ENCODE peak calls at places on chromosomes 4 and X, in nine cellular contexts. O is neural progenitor cell, V is psoas muscle, R is brain microvascular endothelial cell, W is lung, D is esophagus squamous epithelium, K is body of pancreas, B is HCT116, G is left lung. C is an unnamed sample.

GRCh38 chrX:107729558-107730297 is 45.9 kb downstream of the TSC22D3 start:
- DNase-seq in B (no peak), W (no peak), D (no peak), K (peak; percentile 41), R (no peak), G (no peak), O (no peak), V (peak; percentile 65), C (no peak)

GRCh38 chr4:81738891-81739290 is 267.2 kb upstream of the RASGEF1B start:
- DNase-seq in B (no peak), V (no peak), K (no peak), R (no peak), G (no peak), D (no peak), O (no peak), W (no peak), C (no peak)

GRCh38 chrX:122945328-122945727 is 238.8 kb upstream of the GRIA3 start:
- DNase-seq in G (no peak), W (no peak), D (no peak), K (no peak), R (no peak), B (no peak), V (no peak), O (no peak), C (no peak)

GRCh38 chr4:155392486-155393184 is 15.9 kb upstream of the MAP9 start:
- DNase-seq in K (no peak), D (no peak), O (no peak), G (no peak), R (peak; percentile 87), B (peak; percentile 61), V (no peak), W (no peak), C (no peak)

GRCh38 chrX:20513185-20513584 is 246.5 kb upstream of the RPS6KA3 start:
- DNase-seq in K (no peak), O (no peak), B (no peak), W (no peak), G (no peak), R (no peak), D (no peak), V (no peak), C (no peak)

GRCh38 chr4:99179626-99180025 is 35.5 kb upstream of the ADH4 start:
- DNase-seq in K (peak; percentile 66), O (no peak), G (no peak), W (no peak), B (no peak), V (no peak), R (no peak), D (no peak), C (no peak)

GRCh38 chr4:8745036-8745827 is 126.4 kb downstream of the HMX1 start:
- DNase-seq in B (no peak), O (peak; percentile 47), G (peak; percentile 25), K (no peak), R (no peak), V (no peak), D (no peak), W (no peak), C (no peak)

GRCh38 chr4:186201535-186202230 is 10.3 kb downstream of the CYP4V2 start:
- DNase-seq in W (no peak), G (no peak), B (peak; percentile 66), R (peak; percentile 36), O (peak; percentile 54), D (no peak), K (peak; percentile 74), V (no peak), C (no peak)

GRCh38 chr4:162350331-162350730 is 186.5 kb upstream of the FSTL5 start:
- DNase-seq in W (no peak), R (no peak), V (no peak), G (no peak), B (no peak), K (no peak), D (no peak), O (no peak), C (no peak)

DNA sequence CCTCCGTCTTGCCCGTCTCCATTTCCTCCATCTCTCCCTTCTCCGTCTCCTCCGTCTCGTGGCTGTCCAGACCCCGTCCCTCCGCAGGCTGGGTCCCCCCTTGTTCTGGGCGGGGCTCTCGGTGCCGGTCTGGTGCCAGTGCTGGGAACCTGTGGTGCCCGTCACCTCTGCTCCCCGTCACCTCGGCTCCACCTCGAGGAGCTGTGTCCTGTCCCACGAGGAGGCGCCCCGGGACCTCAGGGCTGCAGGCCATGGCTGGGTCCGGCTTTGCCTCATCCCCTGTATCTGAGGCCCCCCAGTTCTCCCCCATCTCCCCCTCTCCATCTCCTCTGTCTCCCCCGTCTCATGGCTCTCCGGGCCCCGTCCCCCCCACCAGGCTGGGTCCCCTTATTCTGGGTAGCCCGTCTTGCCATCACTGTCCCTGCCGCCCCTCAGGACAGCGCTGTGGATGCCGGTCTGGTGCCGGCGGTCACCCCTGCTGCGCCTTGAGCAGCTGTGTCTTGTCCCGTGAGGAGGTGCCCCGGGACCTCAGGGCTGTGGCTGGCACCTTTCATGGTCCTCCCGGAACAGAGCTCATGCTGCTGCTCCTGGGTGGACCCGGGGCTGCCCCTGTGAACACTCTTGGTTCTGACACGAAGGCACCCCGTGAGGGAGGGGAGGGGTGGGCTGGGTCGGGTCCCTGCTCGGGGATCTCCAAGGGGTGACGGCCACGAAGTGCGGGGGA is 13.3 kb upstream of the GTPBP6 start:
- DNase-seq in O (no peak), B (no peak), D (no peak), R (no peak), W (no peak), G (peak; percentile 25), V (no peak), K (no peak), C (no peak)
- H3K4me3 ChIP-seq in O (peak overlapping the region; percentile 34), B (no peak overlapping the region), D (no peak overlapping the region), R (peak overlapping the region; percentile 26), W (no peak overlapping the region), G (no peak overlapping the region), V (no peak overlapping the region), K (no peak overlapping the region), C (peak overlapping the region; percentile 41)

DNA sequence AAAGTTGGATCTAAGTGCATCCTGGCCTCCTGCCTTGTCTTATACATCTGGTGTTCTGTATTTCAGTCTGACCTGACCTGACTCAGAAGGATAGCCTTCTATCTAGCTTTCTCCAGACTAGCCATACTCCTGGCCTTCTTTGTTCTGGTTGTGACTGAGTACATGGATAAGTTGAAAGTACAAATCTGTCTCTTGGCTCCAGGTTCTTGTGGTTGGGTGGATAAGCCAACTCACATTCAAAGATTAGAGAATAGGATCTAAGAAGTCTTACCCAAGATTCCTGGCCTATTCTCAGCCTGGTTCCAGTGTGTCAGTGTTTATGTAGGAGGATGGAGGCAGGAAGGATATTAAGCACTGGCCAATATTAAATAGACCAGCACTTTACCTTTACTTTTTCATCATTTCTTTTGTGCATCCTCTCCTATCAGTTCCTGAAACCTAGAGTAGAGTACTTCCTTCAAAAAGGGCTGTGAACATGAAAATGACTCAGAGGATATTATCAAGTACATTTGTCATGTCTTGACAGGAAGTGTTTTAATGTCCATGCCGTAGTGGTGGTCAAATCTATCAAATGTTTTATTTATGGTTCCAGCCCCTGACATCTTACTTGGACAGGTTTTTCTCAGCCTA is 123.5 kb downstream of the IL15 start:
- DNase-seq in G (no peak), W (no peak), R (no peak), K (no peak), V (no peak), O (no peak), B (no peak), D (no peak), C (no peak)
- H3K27ac ChIP-seq in G (no peak overlapping the region), W (no peak overlapping the region), R (no peak overlapping the region), K (no peak overlapping the region), V (no peak overlapping the region), O (no peak overlapping the region), B (no peak overlapping the region), D (no peak overlapping the region), C (no peak overlapping the region)

GRCh38 chrX:142089193-142089592 is 115.9 kb downstream of the MAGEC2 start:
- DNase-seq in W (no peak), B (no peak), D (no peak), O (no peak), G (no peak), R (no peak), V (no peak), K (no peak), C (no peak)
- TF ChIP-seq CTCF in W (no peak), B (no peak), D (peak; percentile 20), O (peak; percentile 42), G (peak; percentile 43), R (peak; percentile 32), V (no peak), K (peak; percentile 27), C (peak; percentile 48)

DNA sequence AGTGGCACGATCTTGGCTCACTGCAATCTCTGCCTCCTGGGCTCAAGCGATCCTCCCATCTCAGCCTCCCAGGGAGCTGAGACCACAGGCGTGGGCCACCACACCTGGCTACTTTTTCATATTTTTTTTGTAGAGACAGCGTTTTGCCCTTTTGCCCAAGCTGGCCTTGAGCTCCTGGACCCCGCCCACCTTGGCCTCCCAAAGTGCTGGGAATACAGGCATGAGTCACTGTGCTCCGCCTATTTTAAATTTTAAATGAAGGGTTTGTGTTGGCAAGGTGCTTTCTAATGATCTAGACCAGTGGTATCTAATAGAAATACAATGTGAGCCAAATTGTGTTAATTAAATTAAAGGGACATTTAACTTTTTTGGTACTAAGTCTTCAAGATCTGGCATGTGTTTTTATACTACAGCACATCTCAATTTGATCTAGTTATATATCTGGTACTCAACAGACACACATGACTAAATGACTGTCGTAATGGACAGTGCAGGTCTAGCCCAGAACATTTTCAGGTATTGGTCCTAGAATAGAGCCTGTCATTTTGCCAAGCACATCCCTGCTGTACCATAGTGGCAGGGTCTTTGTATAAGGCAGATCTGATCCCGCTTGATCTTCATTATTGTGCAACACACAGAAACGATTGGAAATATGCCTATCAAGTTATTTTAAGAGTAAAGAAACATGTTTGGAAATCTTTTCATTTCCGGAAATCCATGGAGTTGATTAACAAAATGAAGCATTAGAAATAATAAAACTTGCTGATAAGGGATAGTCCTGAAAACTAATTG is 7.3 kb downstream of the PGK1 start:
- DNase-seq in V (no peak), D (no peak), R (no peak), W (no peak), G (no peak), O (no peak), K (peak; percentile 7), B (no peak), C (no peak)
- H3K4me3 ChIP-seq in V (no peak overlapping the region), D (no peak overlapping the region), R (no peak overlapping the region), W (no peak overlapping the region), G (no peak overlapping the region), O (no peak overlapping the region), K (no peak overlapping the region), B (no peak overlapping the region), C (no peak overlapping the region)

GRCh38 chr4:147836807-147837206 is 104.9 kb downstream of the ARHGAP10 start:
- DNase-seq in B (no peak), K (no peak), R (no peak), W (no peak), D (no peak), O (no peak), V (no peak), G (no peak), C (no peak)

GRCh38 chr4:147833741-147834140 is 101.9 kb downstream of the ARHGAP10 start:
- DNase-seq in W (no peak), G (no peak), B (no peak), V (no peak), R (no peak), O (no peak), K (no peak), D (no peak), C (no peak)

GRCh38 chr4:147831452-147832192 is 99.7 kb downstream of the ARHGAP10 start:
- DNase-seq in O (no peak), D (no peak), W (peak; percentile 40), G (no peak), B (peak; percentile 87), R (peak; percentile 87), K (peak; percentile 71), V (no peak), C (peak; percentile 31)

GRCh38 chr4:147833254-147833653 is 101.4 kb downstream of the ARHGAP10 start:
- DNase-seq in W (no peak), O (no peak), G (no peak), B (no peak), D (no peak), V (no peak), R (no peak), K (no peak), C (no peak)

GRCh38 chr4:147834480-147834879 is 102.6 kb downstream of the ARHGAP10 start:
- DNase-seq in R (no peak), B (no peak), W (no peak), K (no peak), V (no peak), D (no peak), O (no peak), G (no peak), C (no peak)
- H3K27ac ChIP-seq in R (no peak overlapping the region), B (no peak overlapping the region), W (no peak overlapping the region), K (no peak overlapping the region), V (peak overlapping the region; percentile 84), D (peak overlapping the region; percentile 65), O (peak overlapping the region; percentile 88), G (no peak overlapping the region), C (no peak overlapping the region)

C was measured in thoracic aorta.